ENCODE peak calls at places on chromosomes 16 and 17, in ten cellular contexts. V is H1, Q is H54, C is upper lobe of left lung, T is prostate gland, B is body of pancreas, P is right lobe of liver, E is esophagus squamous epithelium, D is uterus, L is GM12891. A is an unnamed sample.

GRCh38 chr16:65725156-65725845 is 603.4 kb upstream of the CDH11 start:
- DNase-seq in Q (no peak), E (no peak), C (no peak), L (no peak), P (no peak), B (no peak), D (no peak), T (no peak), V (no peak), A (no peak)

GRCh38 chr17:55607736-55608341 is 96.6 kb upstream of the SMIM36 start:
- DNase-seq in T (peak), L (no peak), B (peak), C (no peak), P (no peak), D (peak), E (no peak), Q (no peak), V (no peak), A (no peak)

GRCh38 chr16:87951550-87952538 is 610 bp downstream of the BANP start:
- DNase-seq in Q (peak), V (no peak), B (peak), P (no peak), E (no peak), C (no peak), L (no peak), D (no peak), T (no peak), A (no peak)

GRCh38 chr17:17682293-17682736 is 1.1 kb downstream of the RAI1 start:
- DNase-seq in B (peak), V (no peak), T (peak), Q (peak), P (peak), D (peak), L (no peak), C (peak), E (no peak), A (no peak)

GRCh38 chr16:56836410-56836834 is 28.6 kb upstream of the SLC12A3 start:
- DNase-seq in L (no peak), E (no peak), D (no peak), T (no peak), P (no peak), C (no peak), Q (no peak), V (no peak), B (no peak), A (no peak)

GRCh38 chr16:57609541-57610401 is 18.7 kb upstream of the ADGRG1 start:
- DNase-seq in B (peak), V (peak), C (no peak), Q (no peak), L (peak), E (no peak), P (no peak), T (no peak), D (no peak), A (peak)

GRCh38 chr16:30697264-30698138 is 1.5 kb upstream of the SRCAP start:
- DNase-seq in P (no peak), D (no peak), L (peak), C (no peak), E (no peak), B (no peak), Q (peak), T (peak), V (no peak), A (no peak)

GRCh38 chr16:52439171-52439701 is 107.7 kb downstream of the TOX3 start:
- DNase-seq in Q (no peak), D (no peak), E (no peak), T (no peak), P (no peak), L (no peak), C (peak), B (no peak), V (no peak), A (no peak)

GRCh38 chr17:51612692-51613091 is 352.3 kb downstream of the UTP18 start:
- DNase-seq in Q (no peak), D (no peak), B (no peak), T (no peak), E (no peak), C (no peak), P (no peak), L (no peak), V (no peak), A (no peak)

GRCh38 chr16:74556375-74556922 is 50.5 kb downstream of the GLG1 start:
- DNase-seq in Q (no peak), B (no peak), E (no peak), T (no peak), V (no peak), D (no peak), P (no peak), L (no peak), C (no peak), A (no peak)

GRCh38 chr16:56632160-56632847 is at the start of gene MT1M:
- DNase-seq in Q (no peak), B (peak), L (no peak), T (peak), D (peak), C (peak), P (peak), E (no peak), V (peak), A (peak)

GRCh38 chr17:71380535-71380934 is 740.3 kb upstream of the SOX9 start:
- DNase-seq in C (no peak), D (no peak), Q (no peak), L (no peak), T (no peak), E (no peak), V (no peak), P (no peak), B (no peak), A (no peak)

GRCh38 chr16:86016201-86016965 is 117.4 kb downstream of the IRF8 start:
- DNase-seq in T (peak), P (no peak), L (no peak), Q (peak), B (peak), D (no peak), V (peak), C (no peak), E (no peak), A (no peak)

GRCh38 chr17:64099543-64099942 is 30.4 kb downstream of the ERN1 start:
- DNase-seq in B (no peak), C (no peak), E (no peak), T (no peak), D (no peak), L (no peak), V (no peak), Q (no peak), P (no peak), A (no peak)

GRCh38 chr17:51435641-51436091 is 175.3 kb downstream of the UTP18 start:
- DNase-seq in C (no peak), L (peak), E (no peak), D (no peak), B (peak), Q (peak), P (peak), T (peak), V (peak), A (no peak)

GRCh38 chr16:57536306-57537193 is at the start of gene CCDC102A:
- DNase-seq in B (peak), L (no peak), D (no peak), C (no peak), T (no peak), E (no peak), Q (no peak), V (peak), P (peak), A (no peak)

GRCh38 chr16:48499822-48500440 is 110.0 kb downstream of the N4BP1 start:
- DNase-seq in D (peak), L (no peak), C (no peak), T (peak), P (no peak), Q (no peak), B (peak), E (no peak), V (no peak), A (peak)

GRCh38 chr17:57574040-57574513 is 171.0 kb downstream of the CCDC182 start:
- DNase-seq in V (no peak), P (no peak), Q (no peak), L (no peak), T (peak), C (no peak), B (peak), E (no peak), D (peak), A (no peak)

GRCh38 chr17:58339775-58340622 is 11.4 kb upstream of the TSPOAP1 start:
- DNase-seq in V (no peak), T (no peak), C (no peak), E (no peak), Q (no peak), B (no peak), D (no peak), L (no peak), P (no peak), A (no peak)

GRCh38 chr16:48373258-48374050 is 11.8 kb downstream of the SIAH1 start:
- DNase-seq in E (no peak), P (no peak), D (no peak), T (no peak), C (no peak), V (no peak), L (no peak), Q (no peak), B (no peak), A (no peak)

GRCh38 chr17:1870592-1870991 is 40.8 kb downstream of the RPA1 start:
- DNase-seq in Q (no peak), E (no peak), B (no peak), L (no peak), C (no peak), P (no peak), T (no peak), V (no peak), D (no peak), A (no peak)

GRCh38 chr17:59777033-59777432 is 69.6 kb downstream of the VMP1 start:
- DNase-seq in V (no peak), E (no peak), T (no peak), B (no peak), D (no peak), Q (no peak), P (no peak), C (no peak), L (no peak), A (no peak)
- TF ChIP-seq POLR2A in V (no peak), E (no peak), T (no peak), B (no peak), D (no peak), Q (no peak), P (no peak), C (no peak), L (no peak), A (no peak)

GRCh38 chr16:89237733-89238132 is 20.2 kb downstream of the ZNF778 start:
- DNase-seq in Q (no peak), P (no peak), D (no peak), B (no peak), V (no peak), T (no peak), L (no peak), C (no peak), E (no peak), A (no peak)

GRCh38 chr16:89244754-89245153 is 27.3 kb downstream of the ZNF778 start:
- DNase-seq in V (no peak), D (no peak), L (no peak), B (no peak), E (no peak), T (no peak), C (peak), P (no peak), Q (no peak), A (no peak)

GRCh38 chr16:89242795-89243200 is 25.3 kb downstream of the ZNF778 start:
- DNase-seq in L (no peak), D (no peak), E (no peak), B (no peak), C (no peak), T (no peak), V (no peak), P (no peak), Q (no peak), A (no peak)

GRCh38 chr16:89243664-89244063 is 26.2 kb downstream of the ZNF778 start:
- DNase-seq in P (no peak), T (no peak), D (no peak), B (no peak), C (no peak), Q (no peak), V (no peak), E (no peak), L (no peak), A (no peak)

GRCh38 chr16:89241187-89242003 is 23.9 kb downstream of the ZNF778 start:
- DNase-seq in E (no peak), B (peak), D (peak), Q (peak), V (peak), P (peak), C (peak), T (peak), L (peak), A (peak)
- TF ChIP-seq POLR2A in E (no peak), B (peak), D (peak), Q (peak), V (peak), P (peak), C (peak), T (peak), L (peak), A (no peak)

DNA sequence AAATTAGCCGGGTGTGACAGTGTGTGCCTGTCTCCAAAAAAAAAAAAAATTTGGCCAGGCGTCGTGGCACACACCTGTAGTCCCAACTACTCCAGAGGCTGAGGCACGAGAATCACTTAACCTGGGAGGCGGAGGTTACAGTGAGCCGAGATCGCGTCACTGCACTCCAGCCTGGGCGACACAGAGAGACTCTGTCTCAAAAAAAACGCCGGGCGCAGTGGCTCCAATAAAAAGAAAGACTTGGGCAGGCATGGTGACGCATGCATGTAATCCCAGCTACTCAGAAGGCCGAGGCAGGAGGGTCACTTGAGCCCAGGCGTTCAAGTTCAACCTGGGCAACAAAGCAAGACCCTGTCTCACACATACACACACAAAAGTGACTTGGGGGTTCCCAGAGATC is 3.6 kb downstream of the LSM12 start:
- DNase-seq in P (no peak), Q (no peak), V (no peak), E (no peak), L (no peak), C (no peak), B (no peak), D (no peak), T (no peak), A (no peak)
- TF ChIP-seq POLR2A in P (no peak), Q (no peak), V (no peak), E (no peak), L (no peak), C (no peak), B (no peak), D (no peak), T (no peak), A (no peak)

DNA sequence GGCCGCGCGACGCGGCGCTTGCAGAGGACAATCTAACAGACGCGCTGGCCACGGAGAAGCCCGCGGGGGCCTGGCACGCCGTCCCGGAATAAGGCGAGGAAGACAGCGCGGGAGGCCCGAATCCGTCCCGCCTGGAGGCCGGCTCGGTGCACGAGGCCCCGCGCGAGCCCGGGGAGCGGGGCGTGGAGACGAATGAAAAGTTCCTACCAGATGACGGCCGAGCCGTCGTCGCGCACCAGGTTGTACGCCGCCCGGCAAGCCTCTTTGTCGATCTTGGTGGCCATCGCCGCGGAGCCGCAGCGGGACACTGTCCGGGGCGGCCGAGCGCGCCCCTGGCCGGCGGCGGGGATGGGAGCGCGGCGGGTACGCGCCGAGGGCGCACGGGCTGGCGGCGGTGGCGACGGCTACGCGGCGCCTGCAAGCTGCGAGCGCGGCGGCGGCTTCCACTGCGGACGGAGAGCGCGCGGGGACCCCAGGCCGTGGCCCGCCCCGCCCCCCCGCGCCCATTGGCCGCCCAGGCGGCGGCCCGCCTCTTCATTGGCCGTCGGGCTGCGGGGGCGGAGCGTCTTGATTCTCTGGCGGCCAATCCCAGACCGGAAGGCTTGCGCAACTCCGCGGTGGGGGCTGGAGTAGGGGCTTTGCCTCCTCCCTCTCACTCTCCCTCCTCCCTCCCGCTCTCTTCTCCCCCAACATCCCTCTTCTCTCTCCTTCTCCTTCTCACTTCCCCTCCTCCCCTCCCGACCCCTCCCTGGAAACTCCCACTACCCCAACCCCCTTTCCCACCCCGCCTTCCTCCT is at the start of gene COTL1:
- DNase-seq in E (peak), P (peak), Q (peak), D (peak), V (peak), T (peak), C (peak), L (peak), B (peak), A (peak)
- TF ChIP-seq POLR2A in E (no peak), P (peak), Q (peak), D (peak), V (no peak), T (peak), C (no peak), L (peak), B (no peak), A (no peak)

DNA sequence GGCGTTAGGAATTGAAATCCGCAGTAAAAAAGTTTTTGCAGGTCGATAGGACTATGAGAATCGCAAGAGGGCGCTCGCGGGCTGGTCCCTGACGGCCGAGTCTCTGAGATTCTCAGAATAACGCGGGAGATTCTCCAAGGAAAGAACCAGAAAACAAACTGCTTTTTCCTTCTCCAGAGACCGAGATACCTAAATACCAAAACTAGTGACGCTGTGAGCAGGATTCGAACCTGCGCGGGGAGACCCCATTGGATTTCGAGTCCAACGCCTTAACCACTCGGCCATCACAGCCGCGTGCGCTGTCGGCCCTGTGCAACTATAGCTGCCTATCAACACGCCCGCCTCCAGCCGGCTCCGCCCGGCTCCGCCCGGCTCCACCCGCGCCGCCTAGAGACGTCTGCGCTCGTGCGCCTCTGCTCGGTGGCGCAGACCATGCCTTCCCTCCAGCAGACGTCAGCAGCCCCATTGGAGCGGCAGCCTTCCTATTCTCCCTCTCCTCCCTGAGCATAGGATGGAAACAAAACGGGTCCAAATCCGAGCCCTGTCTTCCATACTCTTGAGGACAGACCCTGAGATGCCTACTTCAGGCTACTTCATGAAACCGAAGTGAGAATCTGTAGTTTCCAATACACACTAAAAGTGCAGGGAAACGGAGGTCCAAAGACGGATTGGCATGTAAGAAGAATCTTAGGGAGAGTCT is 13.4 kb downstream of the PER1 start:
- DNase-seq in B (peak), E (no peak), L (peak), D (peak), Q (no peak), T (peak), V (peak), P (peak), C (peak), A (peak)
- TF ChIP-seq POLR2A in B (peak), E (no peak), L (no peak), D (peak), Q (peak), T (peak), V (no peak), P (peak), C (no peak), A (no peak)

GRCh38 chr16:2230376-2230775 is 5.9 kb upstream of the DNASE1L2 start:
- DNase-seq in E (no peak), C (peak), B (peak), Q (no peak), P (peak), T (no peak), V (no peak), D (no peak), L (no peak), A (no peak)

GRCh38 chr16:2233046-2233775 is 3.0 kb upstream of the DNASE1L2 start:
- DNase-seq in E (no peak), V (no peak), P (peak), T (no peak), Q (no peak), B (no peak), L (no peak), C (no peak), D (no peak), A (no peak)

GRCh38 chr16:2231016-2231931 is 5.0 kb upstream of the DNASE1L2 start:
- DNase-seq in B (peak), L (no peak), Q (no peak), D (no peak), P (no peak), E (no peak), V (no peak), C (peak), T (no peak), A (no peak)

GRCh38 chr16:2233872-2234812 is 2.1 kb upstream of the DNASE1L2 start:
- DNase-seq in P (peak), T (no peak), B (no peak), C (peak), Q (no peak), V (no peak), L (no peak), D (no peak), E (no peak), A (no peak)

DNA sequence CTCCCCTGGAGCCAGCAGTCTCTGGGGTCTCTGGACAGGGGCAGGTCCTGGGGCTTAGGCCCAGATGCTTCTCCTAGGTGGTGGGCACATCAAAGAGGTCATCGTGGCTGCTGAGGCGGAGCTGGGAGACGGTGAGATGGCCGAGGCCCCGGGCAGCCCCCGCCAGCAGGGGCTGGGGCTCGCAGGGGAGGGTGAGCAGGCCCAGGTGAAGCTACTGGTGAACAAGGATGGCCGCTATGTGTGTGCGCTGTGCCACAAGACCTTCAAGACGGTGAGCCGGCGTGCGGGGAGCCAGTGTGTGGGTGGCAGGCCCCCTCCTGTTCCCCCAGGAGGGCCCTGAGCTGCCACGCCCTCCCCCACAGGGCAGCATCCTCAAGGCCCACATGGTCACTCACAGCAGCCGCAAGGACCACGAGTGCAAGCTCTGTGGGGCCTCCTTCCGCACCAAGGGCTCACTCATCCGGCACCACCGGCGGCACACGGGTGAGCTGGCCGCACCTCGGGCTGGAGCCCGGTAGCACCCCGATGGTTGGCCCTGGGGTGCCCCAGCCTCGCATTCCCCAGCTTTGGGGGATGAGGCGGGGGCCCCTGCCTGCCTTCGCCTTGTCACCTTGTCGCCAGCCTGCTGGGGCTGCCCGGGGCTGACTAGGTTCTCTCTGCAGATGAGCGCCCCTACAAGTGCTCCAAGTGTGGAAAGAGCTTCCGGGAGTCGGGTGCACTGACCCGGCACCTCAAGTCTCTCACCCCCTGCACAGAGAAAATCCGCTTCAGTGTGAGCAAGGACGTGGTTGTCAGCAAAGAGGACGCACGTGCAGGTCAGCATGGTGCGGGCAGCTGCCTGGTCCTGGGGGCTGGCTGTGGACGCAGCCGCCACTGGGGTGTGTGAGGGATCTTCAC is 3.9 kb upstream of the DNASE1L2 start:
- DNase-seq in Q (no peak), T (no peak), P (peak), C (peak), V (no peak), L (no peak), D (no peak), E (no peak), B (no peak), A (no peak)
- TF ChIP-seq POLR2A in Q (no peak), T (no peak), P (no peak), C (no peak), V (no peak), L (no peak), D (no peak), E (no peak), B (no peak), A (no peak)

GRCh38 chr17:69423450-69423849 is 9.0 kb downstream of the MAP2K6 start:
- DNase-seq in E (no peak), P (no peak), D (no peak), B (no peak), L (no peak), C (no peak), V (no peak), Q (no peak), T (no peak), A (no peak)
- TF ChIP-seq POLR2A in E (no peak), P (no peak), D (no peak), B (no peak), L (no peak), C (no peak), V (no peak), Q (no peak), T (no peak), A (no peak)

GRCh38 chr17:21043296-21044232 is 753 bp upstream of the USP22 start:
- DNase-seq in C (peak), D (peak), V (peak), L (no peak), T (peak), B (peak), E (peak), P (peak), Q (peak), A (peak)
- TF ChIP-seq POLR2A in C (no peak), D (peak), V (peak), L (peak), T (peak), B (peak), E (no peak), P (peak), Q (peak), A (no peak)

A was measured in lower leg skin.